ENCODE peak calls at places on chromosomes 6 and 20, in nine cellular contexts. One of them, this sample, is unnamed.

GRCh38 chr6:43901330-43902230 is 131.6 kb downstream of the VEGFA start:
- DNase-seq in iris pigment epithelial cell: no peak
- DNase-seq in left colon: no peak
- DNase-seq in head of caudate nucleus: no peak
- DNase-seq in stromal cell of bone marrow: no peak
- DNase-seq in lower lobe of right lung: no peak
- DNase-seq in NCI-H510A treated with DMSO at 0.1 percent for 48 hours: no peak
- DNase-seq in amniotic stem cell: no peak
- DNase-seq in NCI-H446: peak
- DNase-seq in this sample: no peak

GRCh38 chr20:39338977-39339376 is 376.8 kb downstream of the DHX35 start:
- DNase-seq in head of caudate nucleus: peak
- DNase-seq in NCI-H510A treated with DMSO at 0.1 percent for 48 hours: no peak
- DNase-seq in left colon: peak
- DNase-seq in iris pigment epithelial cell: no peak
- DNase-seq in lower lobe of right lung: no peak
- DNase-seq in NCI-H446: no peak
- DNase-seq in amniotic stem cell: no peak
- DNase-seq in stromal cell of bone marrow: peak
- DNase-seq in this sample: no peak

GRCh38 chr6:16148498-16148897 is 19.6 kb downstream of the MYLIP start:
- DNase-seq in NCI-H446: no peak
- DNase-seq in head of caudate nucleus: no peak
- DNase-seq in left colon: peak
- DNase-seq in iris pigment epithelial cell: no peak
- DNase-seq in amniotic stem cell: no peak
- DNase-seq in lower lobe of right lung: peak
- DNase-seq in stromal cell of bone marrow: no peak
- DNase-seq in NCI-H510A treated with DMSO at 0.1 percent for 48 hours: no peak
- DNase-seq in this sample: no peak

GRCh38 chr6:170189236-170189635 is 101.6 kb downstream of the DLL1 start:
- DNase-seq in iris pigment epithelial cell: no peak
- DNase-seq in NCI-H446: no peak
- DNase-seq in lower lobe of right lung: no peak
- DNase-seq in left colon: no peak
- DNase-seq in head of caudate nucleus: no peak
- DNase-seq in stromal cell of bone marrow: no peak
- DNase-seq in NCI-H510A treated with DMSO at 0.1 percent for 48 hours: no peak
- DNase-seq in amniotic stem cell: no peak
- DNase-seq in this sample: no peak

GRCh38 chr6:31115941-31116560 is 1.5 kb downstream of the PSORS1C1 start:
- DNase-seq in iris pigment epithelial cell: no peak
- DNase-seq in NCI-H510A treated with DMSO at 0.1 percent for 48 hours: no peak
- DNase-seq in left colon: no peak
- DNase-seq in NCI-H446: no peak
- DNase-seq in amniotic stem cell: no peak
- DNase-seq in stromal cell of bone marrow: no peak
- DNase-seq in lower lobe of right lung: no peak
- DNase-seq in head of caudate nucleus: no peak
- DNase-seq in this sample: no peak

GRCh38 chr6:115932481-115932880 is 128.2 kb downstream of the FRK start:
- DNase-seq in left colon: no peak
- DNase-seq in amniotic stem cell: no peak
- DNase-seq in NCI-H510A treated with DMSO at 0.1 percent for 48 hours: no peak
- DNase-seq in lower lobe of right lung: no peak
- DNase-seq in iris pigment epithelial cell: peak
- DNase-seq in head of caudate nucleus: no peak
- DNase-seq in stromal cell of bone marrow: peak
- DNase-seq in NCI-H446: peak
- DNase-seq in this sample: no peak

GRCh38 chr6:41247288-41247865 is 19.2 kb downstream of the TREML4 start:
- DNase-seq in head of caudate nucleus: no peak
- DNase-seq in lower lobe of right lung: no peak
- DNase-seq in amniotic stem cell: no peak
- DNase-seq in iris pigment epithelial cell: no peak
- DNase-seq in NCI-H510A treated with DMSO at 0.1 percent for 48 hours: no peak
- DNase-seq in stromal cell of bone marrow: no peak
- DNase-seq in NCI-H446: no peak
- DNase-seq in left colon: no peak
- DNase-seq in this sample: no peak

GRCh38 chr6:109265530-109265929 is 116.7 kb downstream of the CD164 start:
- DNase-seq in iris pigment epithelial cell: no peak
- DNase-seq in amniotic stem cell: no peak
- DNase-seq in NCI-H446: no peak
- DNase-seq in left colon: no peak
- DNase-seq in NCI-H510A treated with DMSO at 0.1 percent for 48 hours: no peak
- DNase-seq in head of caudate nucleus: no peak
- DNase-seq in lower lobe of right lung: no peak
- DNase-seq in stromal cell of bone marrow: no peak
- DNase-seq in this sample: no peak

GRCh38 chr6:33732819-33733218 is 13.9 kb downstream of the IP6K3 start:
- DNase-seq in NCI-H446: no peak
- DNase-seq in iris pigment epithelial cell: no peak
- DNase-seq in amniotic stem cell: no peak
- DNase-seq in left colon: no peak
- DNase-seq in stromal cell of bone marrow: peak
- DNase-seq in lower lobe of right lung: no peak
- DNase-seq in head of caudate nucleus: no peak
- DNase-seq in NCI-H510A treated with DMSO at 0.1 percent for 48 hours: no peak
- DNase-seq in this sample: no peak

GRCh38 chr6:21665101-21665435 is 71.5 kb downstream of the SOX4 start:
- DNase-seq in amniotic stem cell: no peak
- DNase-seq in NCI-H446: no peak
- DNase-seq in stromal cell of bone marrow: no peak
- DNase-seq in head of caudate nucleus: no peak
- DNase-seq in lower lobe of right lung: no peak
- DNase-seq in iris pigment epithelial cell: peak
- DNase-seq in NCI-H510A treated with DMSO at 0.1 percent for 48 hours: no peak
- DNase-seq in left colon: no peak
- DNase-seq in this sample: no peak

GRCh38 chr6:28446818-28447511 is 3.7 kb upstream of the ZSCAN23 start:
- DNase-seq in head of caudate nucleus: peak
- DNase-seq in NCI-H510A treated with DMSO at 0.1 percent for 48 hours: no peak
- DNase-seq in iris pigment epithelial cell: peak
- DNase-seq in lower lobe of right lung: no peak
- DNase-seq in NCI-H446: no peak
- DNase-seq in amniotic stem cell: no peak
- DNase-seq in stromal cell of bone marrow: no peak
- DNase-seq in left colon: no peak
- DNase-seq in this sample: peak

GRCh38 chr6:56370127-56370540 is 122.8 kb upstream of the COL21A1 start:
- DNase-seq in lower lobe of right lung: peak
- DNase-seq in iris pigment epithelial cell: peak
- DNase-seq in left colon: peak
- DNase-seq in head of caudate nucleus: no peak
- DNase-seq in stromal cell of bone marrow: no peak
- DNase-seq in NCI-H510A treated with DMSO at 0.1 percent for 48 hours: peak
- DNase-seq in NCI-H446: no peak
- DNase-seq in amniotic stem cell: peak
- DNase-seq in this sample: no peak

GRCh38 chr6:53793318-53793975 is 1.4 kb upstream of the LRRC1 start:
- DNase-seq in NCI-H446: peak
- DNase-seq in lower lobe of right lung: peak
- DNase-seq in amniotic stem cell: peak
- DNase-seq in head of caudate nucleus: peak
- DNase-seq in NCI-H510A treated with DMSO at 0.1 percent for 48 hours: peak
- DNase-seq in stromal cell of bone marrow: peak
- DNase-seq in iris pigment epithelial cell: peak
- DNase-seq in left colon: peak
- DNase-seq in this sample: peak

GRCh38 chr6:34810936-34811632 is 19.2 kb downstream of the BLTP3A start:
- DNase-seq in stromal cell of bone marrow: no peak
- DNase-seq in lower lobe of right lung: no peak
- DNase-seq in head of caudate nucleus: peak
- DNase-seq in NCI-H510A treated with DMSO at 0.1 percent for 48 hours: no peak
- DNase-seq in left colon: no peak
- DNase-seq in amniotic stem cell: no peak
- DNase-seq in iris pigment epithelial cell: peak
- DNase-seq in NCI-H446: no peak
- DNase-seq in this sample: no peak

GRCh38 chr6:31737315-31738047 is 1.2 kb upstream of the CLIC1 start:
- DNase-seq in iris pigment epithelial cell: no peak
- DNase-seq in left colon: peak
- DNase-seq in head of caudate nucleus: no peak
- DNase-seq in lower lobe of right lung: no peak
- DNase-seq in NCI-H446: no peak
- DNase-seq in amniotic stem cell: no peak
- DNase-seq in stromal cell of bone marrow: no peak
- DNase-seq in NCI-H510A treated with DMSO at 0.1 percent for 48 hours: peak
- DNase-seq in this sample: peak

GRCh38 chr6:16033214-16033613 is 95.7 kb upstream of the MYLIP start:
- DNase-seq in amniotic stem cell: no peak
- DNase-seq in NCI-H510A treated with DMSO at 0.1 percent for 48 hours: no peak
- DNase-seq in head of caudate nucleus: no peak
- DNase-seq in left colon: no peak
- DNase-seq in NCI-H446: no peak
- DNase-seq in stromal cell of bone marrow: no peak
- DNase-seq in lower lobe of right lung: no peak
- DNase-seq in iris pigment epithelial cell: no peak
- DNase-seq in this sample: no peak

GRCh38 chr6:101114703-101115102 is 233.6 kb upstream of the ASCC3 start:
- DNase-seq in iris pigment epithelial cell: peak
- DNase-seq in lower lobe of right lung: no peak
- DNase-seq in stromal cell of bone marrow: peak
- DNase-seq in amniotic stem cell: peak
- DNase-seq in NCI-H446: peak
- DNase-seq in head of caudate nucleus: peak
- DNase-seq in left colon: peak
- DNase-seq in NCI-H510A treated with DMSO at 0.1 percent for 48 hours: peak
- DNase-seq in this sample: peak

GRCh38 chr6:130520235-130520634 is 154.4 kb downstream of the TMEM200A start:
- DNase-seq in left colon: no peak
- DNase-seq in head of caudate nucleus: no peak
- DNase-seq in lower lobe of right lung: no peak
- DNase-seq in amniotic stem cell: no peak
- DNase-seq in iris pigment epithelial cell: no peak
- DNase-seq in NCI-H446: no peak
- DNase-seq in NCI-H510A treated with DMSO at 0.1 percent for 48 hours: no peak
- DNase-seq in stromal cell of bone marrow: peak
- DNase-seq in this sample: no peak

GRCh38 chr6:82890240-82890639 is 175.4 kb downstream of the UBE3D start:
- DNase-seq in NCI-H510A treated with DMSO at 0.1 percent for 48 hours: no peak
- DNase-seq in stromal cell of bone marrow: no peak
- DNase-seq in left colon: no peak
- DNase-seq in lower lobe of right lung: no peak
- DNase-seq in amniotic stem cell: no peak
- DNase-seq in iris pigment epithelial cell: no peak
- DNase-seq in head of caudate nucleus: no peak
- DNase-seq in NCI-H446: no peak
- DNase-seq in this sample: no peak

This sample was measured in NCI-H345.